ENCODE peak calls at places on chromosomes 13 and 19, in seven cellular contexts. One of them, this sample, is unnamed.

GRCh38 chr19:2584002-2584401 is 108.1 kb downstream of the GADD45B start:
- DNase-seq in H9: no peak
- DNase-seq in mesendoderm: no peak
- DNase-seq in IMR-90: no peak
- DNase-seq in neuronal stem cell: no peak
- DNase-seq in H1: no peak
- DNase-seq in trophoblast cell: no peak
- DNase-seq in this sample: no peak

GRCh38 chr13:90803210-90803609 is 544.3 kb upstream of the MIR17HG start:
- DNase-seq in H9: no peak
- DNase-seq in mesendoderm: no peak
- DNase-seq in IMR-90: no peak
- DNase-seq in neuronal stem cell: no peak
- DNase-seq in H1: no peak
- DNase-seq in trophoblast cell: no peak
- DNase-seq in this sample: no peak

GRCh38 chr19:18141031-18141430 is 11.9 kb upstream of the PIK3R2 start:
- DNase-seq in H9: no peak
- DNase-seq in mesendoderm: no peak
- DNase-seq in IMR-90: no peak
- DNase-seq in neuronal stem cell: no peak
- DNase-seq in H1: no peak
- DNase-seq in trophoblast cell: no peak
- DNase-seq in this sample: no peak

GRCh38 chr19:49704888-49705642 is 14.1 kb downstream of the CPT1C start:
- DNase-seq in H9: no peak
- DNase-seq in mesendoderm: no peak
- DNase-seq in IMR-90: no peak
- DNase-seq in neuronal stem cell: no peak
- DNase-seq in H1: no peak
- DNase-seq in trophoblast cell: no peak
- DNase-seq in this sample: no peak

GRCh38 chr13:71274923-71275593 is 591.9 kb downstream of the DACH1 start:
- DNase-seq in H9: no peak
- DNase-seq in mesendoderm: peak
- DNase-seq in IMR-90: no peak
- DNase-seq in neuronal stem cell: no peak
- DNase-seq in H1: no peak
- DNase-seq in trophoblast cell: no peak
- DNase-seq in this sample: no peak

GRCh38 chr13:29110003-29110402 is 289.9 kb downstream of the MTUS2 start:
- DNase-seq in H9: no peak
- DNase-seq in mesendoderm: no peak
- DNase-seq in IMR-90: no peak
- DNase-seq in neuronal stem cell: no peak
- DNase-seq in H1: no peak
- DNase-seq in trophoblast cell: no peak
- DNase-seq in this sample: no peak

GRCh38 chr19:47221080-47221841 is 9.7 kb downstream of the BBC3 start:
- DNase-seq in H9: no peak
- DNase-seq in mesendoderm: no peak
- DNase-seq in IMR-90: no peak
- DNase-seq in neuronal stem cell: no peak
- DNase-seq in H1: no peak
- DNase-seq in trophoblast cell: no peak
- DNase-seq in this sample: no peak

GRCh38 chr13:75550159-75550567 is 572 bp downstream of the UCHL3 start:
- DNase-seq in H9: no peak
- DNase-seq in mesendoderm: peak
- DNase-seq in IMR-90: peak
- DNase-seq in neuronal stem cell: no peak
- DNase-seq in H1: no peak
- DNase-seq in trophoblast cell: peak
- DNase-seq in this sample: peak

GRCh38 chr13:109790071-109790470 is 3.7 kb upstream of the IRS2 start:
- DNase-seq in H9: no peak
- DNase-seq in mesendoderm: no peak
- DNase-seq in IMR-90: no peak
- DNase-seq in neuronal stem cell: no peak
- DNase-seq in H1: no peak
- DNase-seq in trophoblast cell: peak
- DNase-seq in this sample: no peak

GRCh38 chr19:17321655-17322489 is 12.5 kb downstream of the DDA1 start:
- DNase-seq in H9: no peak
- DNase-seq in mesendoderm: no peak
- DNase-seq in IMR-90: no peak
- DNase-seq in neuronal stem cell: no peak
- DNase-seq in H1: no peak
- DNase-seq in trophoblast cell: no peak
- DNase-seq in this sample: no peak

DNA sequence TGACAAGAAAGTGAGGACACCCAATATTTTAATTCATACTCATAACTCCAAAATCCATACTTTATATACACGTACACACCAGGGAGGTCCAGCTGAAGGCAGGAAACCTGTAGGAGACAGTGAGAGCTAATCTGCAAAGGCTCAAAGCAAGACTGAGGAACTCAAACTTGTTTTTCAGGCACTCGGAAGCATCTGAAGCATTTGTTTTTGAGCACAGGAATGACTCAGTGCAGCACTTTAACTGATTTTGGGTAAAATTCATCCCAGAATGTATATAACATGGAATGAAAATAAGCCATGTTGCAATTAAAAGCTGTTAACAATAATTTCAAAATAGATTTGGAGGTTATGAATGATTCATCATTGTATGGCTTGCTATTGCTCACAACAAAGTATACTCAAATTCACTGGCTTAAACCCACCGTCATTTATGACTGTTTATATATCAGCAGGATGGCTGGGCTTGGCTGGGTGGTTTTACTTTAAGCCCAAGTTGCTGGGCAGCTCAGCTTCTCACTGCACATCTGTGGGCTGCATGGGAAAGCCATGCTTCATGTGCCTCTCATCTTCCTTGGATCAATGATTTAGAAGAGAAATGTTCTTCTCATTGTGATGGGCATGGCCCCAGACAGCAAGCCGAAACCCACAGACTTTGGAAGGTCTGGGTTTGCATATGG is 177.0 kb downstream of the RFC3 start:
- DNase-seq in H9: no peak
- DNase-seq in mesendoderm: no peak
- DNase-seq in IMR-90: no peak
- DNase-seq in neuronal stem cell: no peak
- DNase-seq in H1: no peak
- DNase-seq in trophoblast cell: peak
- DNase-seq in this sample: no peak
- H2BK5ac ChIP-seq in H9: no peak
- H2BK5ac ChIP-seq in mesendoderm: no peak
- H2BK5ac ChIP-seq in IMR-90: no peak
- H2BK5ac ChIP-seq in neuronal stem cell: no peak
- H2BK5ac ChIP-seq in H1: no peak
- H2BK5ac ChIP-seq in trophoblast cell: no peak
- H2BK5ac ChIP-seq in this sample: no peak

GRCh38 chr19:3821857-3822364 is 35.7 kb upstream of the MATK start:
- DNase-seq in H9: peak
- DNase-seq in mesendoderm: peak
- DNase-seq in IMR-90: peak
- DNase-seq in neuronal stem cell: peak
- DNase-seq in H1: peak
- DNase-seq in trophoblast cell: peak
- DNase-seq in this sample: peak
- H2BK5ac ChIP-seq in H9: no peak
- H2BK5ac ChIP-seq in mesendoderm: no peak
- H2BK5ac ChIP-seq in IMR-90: no peak
- H2BK5ac ChIP-seq in neuronal stem cell: no peak
- H2BK5ac ChIP-seq in H1: no peak
- H2BK5ac ChIP-seq in trophoblast cell: no peak
- H2BK5ac ChIP-seq in this sample: no peak

DNA sequence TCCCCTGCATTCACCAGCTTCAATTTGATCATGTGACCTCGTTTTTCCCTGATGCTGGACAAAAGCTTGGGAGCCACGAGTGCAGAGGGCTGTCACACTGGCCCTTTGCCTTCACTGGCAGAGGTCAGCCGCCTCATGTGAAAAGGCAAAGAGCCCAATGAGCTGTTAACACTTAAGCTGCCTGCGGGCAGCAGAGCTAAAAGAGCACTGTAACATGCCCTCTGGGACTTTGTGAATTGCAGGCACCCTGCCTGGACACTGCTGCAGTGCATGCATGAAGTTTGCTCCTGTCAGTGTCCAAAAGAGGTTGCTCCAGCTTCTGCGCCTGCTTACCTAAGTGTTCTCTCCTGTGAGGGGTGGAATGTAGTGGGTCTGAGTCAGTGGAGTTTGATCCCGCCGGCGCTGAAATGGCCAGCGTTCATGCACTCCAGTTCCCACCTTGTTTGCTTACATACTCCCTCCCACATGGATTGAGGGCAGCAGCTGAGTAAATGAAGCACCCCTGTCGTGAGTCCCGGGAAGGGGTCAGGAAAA is 193.7 kb downstream of the RFC3 start:
- DNase-seq in H9: no peak
- DNase-seq in mesendoderm: no peak
- DNase-seq in IMR-90: no peak
- DNase-seq in neuronal stem cell: no peak
- DNase-seq in H1: no peak
- DNase-seq in trophoblast cell: peak
- DNase-seq in this sample: no peak
- H2BK5ac ChIP-seq in H9: no peak
- H2BK5ac ChIP-seq in mesendoderm: no peak
- H2BK5ac ChIP-seq in IMR-90: no peak
- H2BK5ac ChIP-seq in neuronal stem cell: no peak
- H2BK5ac ChIP-seq in H1: no peak
- H2BK5ac ChIP-seq in trophoblast cell: no peak
- H2BK5ac ChIP-seq in this sample: no peak

GRCh38 chr19:54691582-54692293 is 29.0 kb downstream of the LILRB4 start:
- DNase-seq in H9: no peak
- DNase-seq in mesendoderm: no peak
- DNase-seq in IMR-90: no peak
- DNase-seq in neuronal stem cell: no peak
- DNase-seq in H1: no peak
- DNase-seq in trophoblast cell: no peak
- DNase-seq in this sample: no peak
- H2BK5ac ChIP-seq in H9: no peak
- H2BK5ac ChIP-seq in mesendoderm: no peak
- H2BK5ac ChIP-seq in IMR-90: no peak
- H2BK5ac ChIP-seq in neuronal stem cell: no peak
- H2BK5ac ChIP-seq in H1: no peak
- H2BK5ac ChIP-seq in trophoblast cell: no peak
- H2BK5ac ChIP-seq in this sample: no peak

GRCh38 chr13:99495478-99496321 is 5.6 kb upstream of the TM9SF2 start:
- DNase-seq in H9: no peak
- DNase-seq in mesendoderm: no peak
- DNase-seq in IMR-90: no peak
- DNase-seq in neuronal stem cell: no peak
- DNase-seq in H1: no peak
- DNase-seq in trophoblast cell: no peak
- DNase-seq in this sample: peak
- H2BK5ac ChIP-seq in H9: no peak
- H2BK5ac ChIP-seq in mesendoderm: no peak
- H2BK5ac ChIP-seq in IMR-90: no peak
- H2BK5ac ChIP-seq in neuronal stem cell: no peak
- H2BK5ac ChIP-seq in H1: no peak
- H2BK5ac ChIP-seq in trophoblast cell: no peak
- H2BK5ac ChIP-seq in this sample: no peak

DNA sequence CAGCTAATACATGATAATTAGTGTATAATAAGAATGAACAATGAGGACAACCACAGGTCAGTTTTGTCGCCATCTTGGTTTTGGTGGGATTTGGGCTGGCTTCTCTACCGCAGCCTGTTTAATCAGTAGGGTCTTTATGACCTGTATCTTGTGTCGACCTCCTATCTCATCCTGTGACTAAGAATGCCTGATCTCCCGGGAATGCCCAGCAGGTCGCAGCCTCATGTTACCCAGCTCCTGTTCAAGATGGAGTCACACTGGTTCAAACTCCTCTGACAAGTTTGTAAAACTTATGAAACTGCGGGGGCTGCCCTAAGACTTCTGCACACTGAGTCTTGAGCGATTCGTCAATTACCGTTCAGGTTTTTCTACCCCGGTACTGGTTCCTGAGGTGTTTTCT is 21.5 kb upstream of the ADGRE1 start:
- DNase-seq in H9: no peak
- DNase-seq in mesendoderm: peak
- DNase-seq in IMR-90: no peak
- DNase-seq in neuronal stem cell: no peak
- DNase-seq in H1: no peak
- DNase-seq in trophoblast cell: no peak
- DNase-seq in this sample: no peak
- H2BK5ac ChIP-seq in H9: no peak
- H2BK5ac ChIP-seq in mesendoderm: no peak
- H2BK5ac ChIP-seq in IMR-90: no peak
- H2BK5ac ChIP-seq in neuronal stem cell: no peak
- H2BK5ac ChIP-seq in H1: no peak
- H2BK5ac ChIP-seq in trophoblast cell: no peak
- H2BK5ac ChIP-seq in this sample: no peak

GRCh38 chr19:21109116-21109515 is 27.1 kb downstream of the ZNF714 start:
- DNase-seq in H9: no peak
- DNase-seq in mesendoderm: no peak
- DNase-seq in IMR-90: peak
- DNase-seq in neuronal stem cell: no peak
- DNase-seq in H1: no peak
- DNase-seq in trophoblast cell: no peak
- DNase-seq in this sample: peak
- H2BK5ac ChIP-seq in H9: no peak
- H2BK5ac ChIP-seq in mesendoderm: no peak
- H2BK5ac ChIP-seq in IMR-90: no peak
- H2BK5ac ChIP-seq in neuronal stem cell: no peak
- H2BK5ac ChIP-seq in H1: no peak
- H2BK5ac ChIP-seq in trophoblast cell: no peak
- H2BK5ac ChIP-seq in this sample: no peak

GRCh38 chr13:36866232-36866631 is 47.2 kb downstream of the RFXAP start:
- DNase-seq in H9: no peak
- DNase-seq in mesendoderm: no peak
- DNase-seq in IMR-90: no peak
- DNase-seq in neuronal stem cell: no peak
- DNase-seq in H1: no peak
- DNase-seq in trophoblast cell: no peak
- DNase-seq in this sample: no peak
- H2BK5ac ChIP-seq in H9: no peak
- H2BK5ac ChIP-seq in mesendoderm: no peak
- H2BK5ac ChIP-seq in IMR-90: no peak
- H2BK5ac ChIP-seq in neuronal stem cell: no peak
- H2BK5ac ChIP-seq in H1: no peak
- H2BK5ac ChIP-seq in trophoblast cell: no peak
- H2BK5ac ChIP-seq in this sample: no peak